ENCODE peak calls at places on chromosomes 7 and 10, in nine cellular contexts. J is neural progenitor cell, T is heart right ventricle, F is fibroblast of lung, N is A549, H is adrenal gland, G is lower lobe of right lung, X is PC-9, Z is iPS DF 6.9. D is an unnamed sample.

GRCh38 chr10:121639416-121639815 is 41.2 kb upstream of the FGFR2 start:
- DNase-seq in J (no peak), T (no peak), F (no peak), N (no peak), H (no peak), G (no peak), X (no peak), Z (no peak), D (no peak)

GRCh38 chr7:139451638-139452037 is 31.8 kb downstream of the KLRG2 start:
- DNase-seq in J (no peak), T (no peak), F (no peak), N (no peak), H (no peak), G (no peak), X (no peak), Z (no peak), D (no peak)

GRCh38 chr7:77197135-77197534 is 2.5 kb downstream of the FGL2 start:
- DNase-seq in J (no peak), T (no peak), F (no peak), N (no peak), H (no peak), G (no peak), X (no peak), Z (no peak), D (no peak)

GRCh38 chr10:22624289-22624738 is 90.1 kb downstream of the PIP4K2A start:
- DNase-seq in J (no peak), T (no peak), F (peak; percentile 77), N (peak; percentile 67), H (no peak), G (no peak), X (peak; percentile 79), Z (no peak), D (no peak)

GRCh38 chr7:128827248-128827958 is 2.8 kb upstream of the FLNC start:
- DNase-seq in J (peak; percentile 43), T (peak; percentile 62), F (peak; percentile 83), N (no peak), H (no peak), G (no peak), X (peak; percentile 55), Z (no peak), D (peak; percentile 78)

GRCh38 chr7:155206286-155207020 is 91.2 kb upstream of the INSIG1 start:
- DNase-seq in J (no peak), T (peak; percentile 58), F (peak; percentile 71), N (no peak), H (peak; percentile 65), G (peak; percentile 81), X (no peak), Z (no peak), D (peak; percentile 92)

GRCh38 chr7:147261693-147262092 is 1145.1 kb downstream of the CNTNAP2 start:
- DNase-seq in J (no peak), T (no peak), F (no peak), N (no peak), H (no peak), G (no peak), X (no peak), Z (no peak), D (no peak)

GRCh38 chr10:16187161-16187560 is 249.6 kb upstream of the PTER start:
- DNase-seq in J (no peak), T (no peak), F (no peak), N (no peak), H (no peak), G (no peak), X (no peak), Z (no peak), D (no peak)

GRCh38 chr10:46240684-46241565 is 45.9 kb upstream of the ANTXRL start:
- DNase-seq in J (no peak), T (no peak), F (no peak), N (no peak), H (no peak), G (no peak), X (no peak), Z (no peak), D (no peak)

GRCh38 chr10:95564291-95564690 is 3.1 kb upstream of the SORBS1 start:
- DNase-seq in J (no peak), T (no peak), F (no peak), N (no peak), H (no peak), G (no peak), X (no peak), Z (no peak), D (no peak)

GRCh38 chr7:121797283-121798037 is 75.5 kb upstream of the PTPRZ1 start:
- DNase-seq in J (peak; percentile 51), T (no peak), F (no peak), N (no peak), H (no peak), G (no peak), X (no peak), Z (no peak), D (no peak)

GRCh38 chr7:150744041-150744656 is 6.9 kb downstream of the GIMAP5 start:
- DNase-seq in J (no peak), T (no peak), F (no peak), N (no peak), H (no peak), G (no peak), X (no peak), Z (no peak), D (no peak)

GRCh38 chr10:15052121-15052520 is 8.4 kb downstream of the OLAH start:
- DNase-seq in J (no peak), T (no peak), F (peak; percentile 34), N (no peak), H (no peak), G (no peak), X (no peak), Z (no peak), D (peak; percentile 64)

GRCh38 chr7:68424643-68425297 is 1173.5 kb upstream of the AUTS2 start:
- DNase-seq in J (no peak), T (no peak), F (no peak), N (no peak), H (no peak), G (no peak), X (no peak), Z (no peak), D (no peak)

GRCh38 chr7:137967143-137968018 is 34.5 kb downstream of the CREB3L2 start:
- DNase-seq in J (peak; percentile 13), T (no peak), F (peak; percentile 48), N (peak; percentile 27), H (no peak), G (no peak), X (peak; percentile 48), Z (no peak), D (peak; percentile 45)

GRCh38 chr7:137966636-137967142 is 35.2 kb downstream of the CREB3L2 start:
- DNase-seq in J (no peak), T (no peak), F (no peak), N (no peak), H (no peak), G (no peak), X (no peak), Z (no peak), D (no peak)

GRCh38 chr7:137965942-137966624 is 35.8 kb downstream of the CREB3L2 start:
- DNase-seq in J (no peak), T (no peak), F (no peak), N (no peak), H (no peak), G (no peak), X (no peak), Z (no peak), D (no peak)

GRCh38 chr7:137962875-137963507 is 38.9 kb downstream of the CREB3L2 start:
- DNase-seq in J (no peak), T (no peak), F (no peak), N (no peak), H (no peak), G (no peak), X (peak; percentile 94), Z (no peak), D (no peak)

DNA sequence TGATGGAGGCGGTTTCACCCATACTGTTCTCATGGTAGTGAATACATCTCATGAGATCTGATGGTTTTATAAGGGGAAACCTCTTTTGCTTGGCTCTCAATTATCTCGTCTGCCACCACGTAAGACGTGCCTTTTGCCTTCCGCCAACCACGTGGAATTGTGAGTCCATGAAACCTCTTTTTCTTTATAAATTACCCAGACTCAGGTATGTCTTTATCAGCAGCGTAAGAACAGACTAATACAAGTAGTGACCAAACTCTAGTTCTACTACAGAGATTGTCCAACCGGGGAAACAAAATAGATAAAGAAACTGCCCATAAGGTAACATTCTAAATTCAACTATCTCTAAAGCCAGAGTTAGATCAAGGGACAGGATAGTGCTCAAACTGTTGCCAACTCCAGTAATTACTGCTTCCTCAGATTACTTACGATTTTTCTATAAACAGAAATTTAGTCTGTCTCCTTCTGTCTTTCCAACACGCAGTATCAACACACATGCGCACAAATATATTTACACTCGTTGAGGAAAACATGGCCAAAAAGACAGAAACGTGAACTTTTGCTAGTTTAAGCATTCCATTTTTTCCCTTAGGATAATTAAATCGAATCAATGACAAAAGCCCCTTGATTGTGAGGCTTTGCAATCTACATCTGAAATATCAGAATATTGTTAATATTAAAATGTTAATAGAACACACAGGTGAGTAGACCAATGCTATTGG is 36.9 kb downstream of the CREB3L2 start:
- DNase-seq in J (no peak), T (no peak), F (no peak), N (no peak), H (no peak), G (no peak), X (no peak), Z (no peak), D (no peak)
- H3K4me1 ChIP-seq in J (peaks cover 6% of the 10 kb centered on the region), T (peaks cover 62% of the 10 kb centered on the region), F (peaks cover 14% of the 10 kb centered on the region), N (peaks cover 31% of the 10 kb centered on the region), H (peaks cover 65% of the 10 kb centered on the region), G (peaks cover 39% of the 10 kb centered on the region), X (peaks cover 52% of the 10 kb centered on the region), Z (peaks cover 3% of the 10 kb centered on the region), D (peaks cover 38% of the 10 kb centered on the region)

GRCh38 chr7:1858435-1859265 is 188.6 kb downstream of the ELFN1 start:
- DNase-seq in J (no peak), T (peak; percentile 7), F (no peak), N (no peak), H (no peak), G (peak; percentile 39), X (no peak), Z (no peak), D (no peak)
- H3K27ac ChIP-seq in J (no peak overlapping the region), T (no peak overlapping the region), F (no peak overlapping the region), N (no peak overlapping the region), H (no peak overlapping the region), G (no peak overlapping the region), X (no peak overlapping the region), Z (no peak overlapping the region), D (no peak overlapping the region)

GRCh38 chr10:70283071-70283444 is 746 bp downstream of the NPFFR1 start:
- DNase-seq in J (no peak), T (no peak), F (no peak), N (no peak), H (no peak), G (no peak), X (no peak), Z (no peak), D (no peak)
- H3K4me3 ChIP-seq in J (peak overlapping the region; percentile 57), T (no peak overlapping the region), F (no peak overlapping the region), N (no peak overlapping the region), H (no peak overlapping the region), G (peak overlapping the region; percentile 46), X (no peak overlapping the region), Z (no peak overlapping the region), D (no peak overlapping the region)

DNA sequence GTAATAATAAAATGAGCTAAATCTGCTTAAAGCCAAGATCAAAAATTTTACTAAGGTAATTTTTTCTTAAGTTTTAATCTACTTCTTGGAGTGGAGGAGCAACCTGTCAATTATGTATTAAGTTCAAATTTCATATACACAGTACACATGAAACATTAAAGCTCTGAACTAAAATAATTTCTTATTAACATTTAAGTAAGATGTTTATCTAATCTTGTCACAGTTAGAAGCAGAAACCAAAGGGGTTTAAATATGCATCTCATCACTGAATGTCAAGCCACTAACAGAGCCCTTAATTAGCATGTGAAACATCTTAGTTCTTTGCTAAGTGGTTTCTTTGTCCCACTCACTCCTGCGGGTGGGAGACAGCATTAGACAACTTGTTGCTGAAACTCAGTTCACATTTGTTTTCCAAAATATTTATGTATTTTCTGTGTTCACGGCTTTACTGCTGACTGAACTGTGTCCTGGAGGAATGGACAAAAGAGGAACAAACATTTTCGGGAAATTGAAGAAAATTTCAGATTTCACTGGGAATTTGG is 130.9 kb upstream of the MBL2 start:
- DNase-seq in J (peak; percentile 30), T (no peak), F (no peak), N (no peak), H (no peak), G (no peak), X (no peak), Z (no peak), D (no peak)
- H3K4me1 ChIP-seq in J (peaks cover 13% of the 10 kb centered on the region), T (no peaks in the 10 kb centered on the region), F (no peaks in the 10 kb centered on the region), N (no peaks in the 10 kb centered on the region), H (no peaks in the 10 kb centered on the region), G (no peaks in the 10 kb centered on the region), X (no peaks in the 10 kb centered on the region), Z (peaks cover 1% of the 10 kb centered on the region), D (no peaks in the 10 kb centered on the region)